ENCODE peak calls at places on chromosomes 6 and 20, in seven cellular contexts. L is mucosa of descending colon, Z is Peyer's patch, G is heart right ventricle, Q is cardiac fibroblast, R is vagina, X is HFFc6. A is an unnamed sample.

GRCh38 chr20:60950547-60950946 is 301.5 kb upstream of the CDH4 start:
- DNase-seq in R (no peak), X (no peak), L (no peak), G (no peak), Q (no peak), Z (no peak), A (no peak)

GRCh38 chr20:64113796-64114355 is 6.5 kb upstream of the NPBWR2 start:
- DNase-seq in Z (peak; percentile 13), X (no peak), R (no peak), G (no peak), Q (no peak), L (no peak), A (peak; percentile 38)

GRCh38 chr6:106637718-106638341 is 8.5 kb downstream of the QRSL1 start:
- DNase-seq in Q (no peak), R (no peak), X (no peak), Z (no peak), G (no peak), L (no peak), A (no peak)

GRCh38 chr6:129844118-129844891 is 16.8 kb downstream of the TMEM244 start:
- DNase-seq in L (no peak), G (no peak), Q (peak; percentile 49), Z (no peak), X (peak; percentile 87), R (no peak), A (no peak)

GRCh38 chr6:15748341-15748740 is 85.5 kb upstream of the DTNBP1 start:
- DNase-seq in R (no peak), Q (no peak), L (no peak), G (no peak), X (no peak), Z (no peak), A (no peak)

GRCh38 chr6:125749864-125750691 is 646 bp downstream of the HEY2 start:
- DNase-seq in G (peak; percentile 43), L (no peak), Z (no peak), X (no peak), Q (no peak), R (no peak), A (no peak)

GRCh38 chr20:44113642-44113945 is 73.4 kb downstream of the JPH2 start:
- DNase-seq in X (no peak), G (no peak), R (peak; percentile 55), L (no peak), Z (no peak), Q (no peak), A (no peak)

GRCh38 chr20:43520074-43520473 is 12.6 kb downstream of the L3MBTL1 start:
- DNase-seq in Q (no peak), G (no peak), Z (no peak), R (no peak), L (no peak), X (no peak), A (no peak)

GRCh38 chr20:23165307-23165750 is 79.2 kb upstream of the CD93 start:
- DNase-seq in L (no peak), X (no peak), Z (no peak), Q (no peak), G (no peak), R (no peak), A (no peak)

GRCh38 chr6:113636357-113636824 is 220.8 kb upstream of the MARCKS start:
- DNase-seq in Q (no peak), X (peak; percentile 22), L (no peak), R (no peak), Z (no peak), G (no peak), A (no peak)

GRCh38 chr20:9886227-9886626 is 47.4 kb upstream of the PAK5 start:
- DNase-seq in Z (no peak), Q (no peak), G (no peak), L (no peak), R (no peak), X (no peak), A (no peak)

GRCh38 chr20:9889270-9889981 is 50.5 kb upstream of the PAK5 start:
- DNase-seq in R (no peak), Z (no peak), G (no peak), X (no peak), L (no peak), Q (no peak), A (no peak)

GRCh38 chr20:9884061-9884460 is 45.2 kb upstream of the PAK5 start:
- DNase-seq in G (no peak), R (no peak), X (no peak), Q (no peak), Z (no peak), L (no peak), A (no peak)

GRCh38 chr20:9884666-9885065 is 45.8 kb upstream of the PAK5 start:
- DNase-seq in Q (no peak), X (no peak), R (no peak), Z (no peak), G (no peak), L (no peak), A (no peak)
- TF ChIP-seq CTCF in Q (no peak), X (no peak), R (no peak), Z (no peak), G (no peak), L (no peak), A (no peak)

GRCh38 chr20:34301587-34302311 is 1.4 kb downstream of the AHCY start:
- DNase-seq in X (no peak), Z (no peak), R (no peak), G (no peak), Q (no peak), L (peak; percentile 48), A (no peak)

GRCh38 chr20:34302723-34303528 is at the start of gene AHCY:
- DNase-seq in R (peak; percentile 98), G (peak; percentile 95), X (peak; percentile 94), Q (peak; percentile 97), Z (peak; percentile 96), L (peak; percentile 98), A (peak; percentile 92)

GRCh38 chr20:34299925-34300806 is 3.0 kb downstream of the AHCY start:
- DNase-seq in G (no peak), R (no peak), X (peak; percentile 8), Q (no peak), Z (no peak), L (no peak), A (no peak)

GRCh38 chr20:34300809-34301586 is 2.2 kb downstream of the AHCY start:
- DNase-seq in L (peak; percentile 43), Q (no peak), X (no peak), G (no peak), Z (no peak), R (no peak), A (no peak)

DNA sequence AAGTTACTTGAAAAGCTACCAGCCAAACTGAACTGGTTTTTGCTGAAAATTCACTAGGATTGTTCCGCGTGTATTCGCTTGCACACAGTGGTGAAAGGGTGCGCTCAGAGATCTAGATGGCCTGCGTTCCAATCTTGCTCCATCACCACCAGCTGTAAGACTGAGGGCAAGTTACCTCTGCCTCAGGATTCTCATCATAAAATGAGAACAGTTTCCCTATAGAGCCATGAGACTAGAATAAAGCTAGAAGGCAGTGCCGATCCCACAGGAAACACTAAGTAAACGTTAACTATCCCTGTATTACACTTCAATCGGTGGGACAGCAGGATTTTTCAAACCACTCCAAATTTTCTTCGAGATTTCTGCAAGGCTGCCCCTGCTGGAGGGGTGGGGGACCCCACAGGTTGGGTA is 838 bp downstream of the AHCY start:
- DNase-seq in Z (no peak), Q (peak; percentile 24), L (no peak), R (no peak), X (peak; percentile 21), G (no peak), A (no peak)
- TF ChIP-seq CTCF in Z (no peak), Q (peak; percentile 13), L (no peak), R (no peak), X (peak; percentile 56), G (no peak), A (peak; percentile 13)

GRCh38 chr6:25746968-25747367 is 7.6 kb upstream of the SLC17A4 start:
- DNase-seq in Q (no peak), Z (no peak), G (no peak), R (no peak), X (no peak), L (no peak), A (no peak)
- TF ChIP-seq CTCF in Q (no peak), Z (peak; percentile 68), G (no peak), R (no peak), X (no peak), L (no peak), A (no peak)

GRCh38 chr20:55668659-55669058 is 336.7 kb downstream of the CBLN4 start:
- DNase-seq in X (no peak), R (no peak), Q (no peak), L (no peak), Z (no peak), G (no peak), A (no peak)

GRCh38 chr20:55667024-55667423 is 338.3 kb downstream of the CBLN4 start:
- DNase-seq in L (no peak), Q (no peak), G (no peak), X (no peak), R (no peak), Z (no peak), A (no peak)

DNA sequence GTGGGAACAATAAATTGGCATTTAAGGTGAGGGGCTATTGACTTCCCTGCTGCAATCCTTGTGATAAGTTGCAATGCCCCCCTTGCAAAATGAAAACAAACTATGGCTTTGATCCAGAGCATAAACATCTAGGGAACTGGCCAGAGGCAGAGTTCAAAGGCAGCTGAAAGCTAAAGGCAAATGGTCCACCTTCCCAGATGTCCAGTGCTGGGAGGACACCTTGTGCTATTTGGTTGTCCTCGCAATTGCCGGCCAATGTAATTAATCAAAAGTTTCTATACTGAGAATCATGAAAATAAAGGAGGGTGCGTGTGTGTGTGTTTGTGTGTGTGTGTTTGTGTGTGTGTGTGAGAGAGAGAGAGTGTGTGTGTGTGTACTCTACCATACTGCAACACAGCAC is 337.4 kb downstream of the CBLN4 start:
- DNase-seq in Z (no peak), X (no peak), Q (no peak), L (no peak), R (no peak), G (no peak), A (no peak)
- TF ChIP-seq CTCF in Z (no peak), X (no peak), Q (no peak), L (no peak), R (no peak), G (no peak), A (no peak)

DNA sequence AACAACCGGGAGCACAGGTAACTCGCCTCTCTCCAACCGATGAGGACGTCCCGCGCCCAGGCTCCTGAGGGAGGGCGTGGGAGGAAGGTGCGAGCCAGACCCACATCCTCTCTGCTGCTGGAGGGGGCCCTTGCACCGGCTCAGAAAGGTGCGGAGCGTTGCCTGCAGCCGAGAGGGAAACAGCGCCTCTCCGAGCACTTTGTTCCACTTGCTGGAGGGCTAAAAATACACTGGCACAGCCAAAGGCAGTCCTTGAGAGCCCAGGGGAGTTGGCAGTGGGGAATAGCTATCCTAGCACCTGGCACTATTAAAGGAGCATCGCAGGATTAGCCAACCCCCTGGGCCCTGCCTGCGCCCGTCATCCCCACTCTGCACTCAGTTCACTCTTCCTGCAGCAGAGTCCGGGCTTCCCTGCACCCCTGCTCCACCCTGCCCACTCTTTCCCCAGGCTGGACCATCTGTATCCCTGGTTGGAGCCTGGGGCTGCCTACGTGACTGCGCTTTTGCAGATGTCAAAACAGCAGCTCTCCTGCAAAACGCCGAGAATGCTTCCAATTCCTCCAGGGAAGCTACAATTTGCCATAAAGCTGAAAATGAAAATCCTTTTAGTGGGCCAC is 108.9 kb downstream of the SNX5 start:
- DNase-seq in X (no peak), Z (peak; percentile 48), Q (no peak), R (no peak), G (peak; percentile 45), L (no peak), A (no peak)
- TF ChIP-seq CTCF in X (no peak), Z (no peak), Q (no peak), R (no peak), G (peak; percentile 37), L (no peak), A (no peak)

GRCh38 chr6:119333707-119334295 is 15.8 kb downstream of the MAN1A1 start:
- DNase-seq in G (no peak), R (no peak), X (no peak), Z (no peak), Q (no peak), L (no peak), A (no peak)
- TF ChIP-seq CTCF in G (peak; percentile 44), R (peak; percentile 26), X (peak; percentile 53), Z (peak; percentile 68), Q (peak; percentile 30), L (no peak), A (peak; percentile 48)

A was measured in CD14-positive monocyte.